ENCODE peak calls at places on chromosome 1, in five cellular contexts. U is NCI-H1092, V is ovary, K is progenitor cell of endocrine pancreas, C is A549. J is an unnamed sample.

GRCh38 chr1:25126568-25126967 is 105.7 kb downstream of the SYF2 start:
- DNase-seq in U (no peak), V (no peak), K (no peak), C (no peak), J (no peak)

GRCh38 chr1:27161594-27161993 is 6.7 kb upstream of the SLC9A1 start:
- DNase-seq in U (no peak), V (no peak), K (no peak), C (no peak), J (peak)

GRCh38 chr1:182608850-182609610 is 4.8 kb upstream of the RGS16 start:
- DNase-seq in U (no peak), V (no peak), K (no peak), C (no peak), J (no peak)

GRCh38 chr1:111850124-111850523 is 94.4 kb downstream of the DDX20 start:
- DNase-seq in U (no peak), V (no peak), K (no peak), C (no peak), J (no peak)

GRCh38 chr1:218617986-218618385 is 272.9 kb downstream of the TGFB2 start:
- DNase-seq in U (no peak), V (no peak), K (no peak), C (no peak), J (no peak)

GRCh38 chr1:159913451-159914192 is 11.7 kb downstream of the TAGLN2 start:
- DNase-seq in U (no peak), V (no peak), K (no peak), C (peak), J (no peak)

GRCh38 chr1:53583903-53584210 is 124.7 kb downstream of the DMRTB1 start:
- DNase-seq in U (no peak), V (no peak), K (no peak), C (no peak), J (no peak)

GRCh38 chr1:11746795-11747487 is 11.0 kb downstream of the AGTRAP start:
- DNase-seq in U (no peak), V (no peak), K (no peak), C (no peak), J (no peak)

GRCh38 chr1:66335859-66336640 is 197.9 kb upstream of the SGIP1 start:
- DNase-seq in U (no peak), V (no peak), K (no peak), C (peak), J (no peak)

GRCh38 chr1:9238134-9238533 is 3.6 kb downstream of the H6PD start:
- DNase-seq in U (no peak), V (no peak), K (no peak), C (no peak), J (no peak)

GRCh38 chr1:245247791-245248789 is 93.3 kb downstream of the KIF26B start:
- DNase-seq in U (no peak), V (no peak), K (no peak), C (no peak), J (peak)

GRCh38 chr1:248852548-248852947 is 6.3 kb downstream of the ZNF692 start:
- DNase-seq in U (no peak), V (no peak), K (no peak), C (no peak), J (no peak)

GRCh38 chr1:54875000-54875399 is 12.0 kb downstream of the DHCR24 start:
- DNase-seq in U (no peak), V (no peak), K (no peak), C (no peak), J (no peak)